ENCODE peak calls at places on chromosomes 7 and 10, in four cellular contexts. Z is K562, I is WTC11, F is GM12878. B is an unnamed sample.
A peak's percentile ranks its signal among the peaks of the same experiment; 100 is the strongest.

GRCh38 chr7:129774359-129774758 is 162.8 kb downstream of the NRF1 start:
- DNase-seq in Z (no peak), I (peak; percentile 48), F (no peak), B (no peak)

GRCh38 chr7:116805100-116805544 is 57.3 kb upstream of the CAPZA2 start:
- DNase-seq in Z (no peak), I (no peak), F (no peak), B (peak; percentile 70)

GRCh38 chr7:28672397-28672797 is 260.1 kb downstream of the CREB5 start:
- DNase-seq in Z (no peak), I (no peak), F (no peak), B (no peak)

GRCh38 chr7:20113423-20114027 is 103.7 kb downstream of the MACC1 start:
- DNase-seq in Z (no peak), I (no peak), F (peak; percentile 65), B (no peak)

GRCh38 chr10:88060762-88061161 is 197.3 kb downstream of the PTEN start:
- DNase-seq in Z (no peak), I (no peak), F (no peak), B (no peak)

GRCh38 chr7:124700655-124701054 is 64.9 kb downstream of the GPR37 start:
- DNase-seq in Z (no peak), I (no peak), F (no peak), B (no peak)

GRCh38 chr10:68032113-68032512 is 43.0 kb downstream of the HERC4 start:
- DNase-seq in Z (no peak), I (no peak), F (no peak), B (no peak)

GRCh38 chr7:95607477-95608010 is 11.2 kb upstream of the PDK4 start:
- DNase-seq in Z (no peak), I (no peak), F (no peak), B (no peak)

GRCh38 chr7:6443372-6443941 is 4.3 kb downstream of the DAGLB start:
- DNase-seq in Z (no peak), I (no peak), F (no peak), B (peak; percentile 18)

GRCh38 chr10:75525067-75525466 is 93.6 kb downstream of the LRMDA start:
- DNase-seq in Z (no peak), I (no peak), F (no peak), B (no peak)

GRCh38 chr7:128827971-128828711 is 2.1 kb upstream of the FLNC start:
- DNase-seq in Z (peak; percentile 51), I (no peak), F (no peak), B (peak; percentile 20)

GRCh38 chr7:79157281-79157680 is 296.2 kb downstream of the MAGI2 start:
- DNase-seq in Z (no peak), I (no peak), F (no peak), B (no peak)

DNA sequence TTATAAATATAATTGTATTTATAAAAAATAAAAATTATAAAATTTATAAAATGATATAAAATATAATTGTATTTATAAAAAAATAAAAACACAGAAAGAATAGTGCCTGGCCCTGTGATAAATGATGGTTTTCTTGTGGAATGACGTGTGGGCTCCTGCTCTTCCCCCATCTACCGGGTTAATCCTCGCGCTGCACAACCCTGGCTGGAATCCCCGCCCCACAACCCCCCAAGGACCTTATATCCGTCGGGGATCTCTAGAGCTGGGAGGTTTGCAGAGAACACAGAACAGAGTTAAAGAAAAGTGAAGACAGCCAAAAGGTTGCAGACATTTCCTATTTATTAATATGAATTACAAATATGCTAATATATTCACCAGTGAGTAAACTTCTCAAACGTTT is 95.4 kb upstream of the NPS start:
- DNase-seq in Z (no peak), I (no peak), F (no peak), B (no peak)
- TF ChIP-seq ETV6 in Z (no peak), I (no peak), F (no peak), B (no peak)

DNA sequence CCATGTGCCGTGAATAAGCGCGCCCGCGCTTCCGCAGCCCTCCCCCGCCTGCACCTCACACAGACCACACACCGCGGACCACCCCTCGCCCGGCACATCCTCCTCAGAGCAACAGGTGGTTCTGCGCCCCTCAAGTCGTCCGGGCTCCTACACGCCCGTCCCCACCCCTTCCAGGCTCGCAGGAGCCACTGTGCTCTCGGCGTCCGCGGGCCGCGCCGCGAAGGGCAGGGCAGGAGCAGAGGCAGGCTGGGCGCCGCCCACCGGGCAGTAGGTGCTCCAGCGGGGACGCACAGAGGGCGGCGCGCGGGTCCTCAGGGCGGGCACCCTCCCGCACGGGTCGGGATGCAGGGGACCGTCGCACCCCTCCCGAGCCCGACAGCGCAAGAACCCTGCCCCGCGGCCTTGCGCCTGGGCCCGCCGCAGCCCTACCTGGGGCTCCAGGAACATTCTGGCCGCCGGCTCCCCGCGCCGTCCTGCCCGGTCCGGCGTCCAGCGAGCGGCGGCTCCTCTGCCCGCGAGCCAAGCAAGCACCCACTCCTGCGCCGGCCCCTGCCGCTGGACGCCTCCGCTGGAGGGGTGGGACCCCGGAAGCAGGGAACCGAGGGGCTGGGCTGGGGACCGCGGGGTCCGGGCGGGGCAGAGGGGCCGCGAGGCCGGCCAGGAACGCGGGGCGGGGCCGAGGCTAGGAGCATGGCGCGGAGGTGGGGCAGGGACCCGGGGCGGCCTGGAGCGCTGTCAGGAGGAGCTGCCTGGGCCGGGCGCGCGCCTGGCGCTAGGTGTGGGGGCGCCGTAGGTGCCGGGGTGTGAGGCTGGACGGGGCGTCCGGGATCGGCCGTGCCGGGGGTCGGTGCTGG is 37.4 kb downstream of the RASGEF1A start:
- DNase-seq in Z (no peak), I (peak; percentile 65), F (no peak), B (no peak)
- TF ChIP-seq ETV6 in Z (no peak), I (peak; percentile 5), F (no peak), B (no peak)

GRCh38 chr7:50558380-50559051 is 6.7 kb downstream of the DDC start:
- DNase-seq in Z (peak; percentile 64), I (no peak), F (no peak), B (no peak)

GRCh38 chr7:50564171-50564570 is 1.0 kb downstream of the DDC start:
- DNase-seq in Z (no peak), I (no peak), F (no peak), B (no peak)

GRCh38 chr7:50562126-50562525 is 3.1 kb downstream of the DDC start:
- DNase-seq in Z (no peak), I (peak; percentile 33), F (no peak), B (no peak)

GRCh38 chr7:50557114-50557513 is 8.1 kb downstream of the DDC start:
- DNase-seq in Z (no peak), I (no peak), F (no peak), B (no peak)

GRCh38 chr7:50560865-50561351 is 4.3 kb downstream of the DDC start:
- DNase-seq in Z (no peak), I (peak; percentile 32), F (no peak), B (peak; percentile 80)
- TF ChIP-seq ETV6 in Z (no peak), I (no peak), F (no peak), B (no peak)

GRCh38 chr7:106239406-106239805 is 45.4 kb downstream of the NAMPT start:
- DNase-seq in Z (no peak), I (no peak), F (no peak), B (no peak)
- TF ChIP-seq ETV6 in Z (no peak), I (no peak), F (no peak), B (no peak)

GRCh38 chr10:25393621-25394020 is 218.8 kb downstream of the GPR158 start:
- DNase-seq in Z (no peak), I (no peak), F (no peak), B (no peak)
- TF ChIP-seq ETV6 in Z (no peak), I (no peak), F (no peak), B (no peak)